ENCODE peak calls at places on chromosomes 4 and X, in ten cellular contexts. J is fibroblast of mammary gland; X is lower lobe of right lung; T is heart right ventricle; Q is CD8-positive, alpha-beta T cell; I is AG09319; D is omental fat pad; N is lung; Z is dorsolateral prefrontal cortex; Y is WERI-Rb-1. S is an unnamed sample.

GRCh38 chrX:7996414-7996813 is 69.2 kb upstream of the PNPLA4 start:
- DNase-seq in D (no peak), Q (no peak), N (no peak), Z (peak), J (peak), T (no peak), X (no peak), Y (peak), I (no peak), S (no peak)

GRCh38 chrX:139832728-139833309 is 100.0 kb downstream of the ATP11C start:
- DNase-seq in Q (no peak), X (no peak), Z (no peak), D (no peak), T (no peak), I (no peak), N (no peak), Y (no peak), J (no peak), S (no peak)

GRCh38 chr4:150302553-150302952 is 224.3 kb downstream of the DCLK2 start:
- DNase-seq in D (no peak), Y (no peak), N (no peak), T (no peak), I (peak), Z (no peak), J (peak), Q (no peak), X (no peak), S (no peak)

GRCh38 chr4:31141141-31141811 is 421.1 kb downstream of the PCDH7 start:
- DNase-seq in N (no peak), Z (no peak), X (no peak), J (no peak), T (no peak), D (no peak), Q (no peak), I (no peak), Y (no peak), S (no peak)

GRCh38 chr4:65508169-65508568 is 162.1 kb downstream of the EPHA5 start:
- DNase-seq in T (no peak), Y (no peak), Q (no peak), I (no peak), J (peak), Z (no peak), X (no peak), N (no peak), D (no peak), S (no peak)

GRCh38 chr4:88219099-88219498 is 60.7 kb upstream of the ABCG2 start:
- DNase-seq in Q (no peak), N (no peak), I (peak), D (no peak), T (no peak), Y (no peak), Z (no peak), J (peak), X (no peak), S (no peak)

GRCh38 chrX:8738588-8739189 is 6.8 kb upstream of the ANOS1 start:
- DNase-seq in J (peak), X (no peak), I (no peak), D (no peak), T (no peak), N (peak), Q (no peak), Z (peak), Y (peak), S (peak)

GRCh38 chr4:56215901-56216300 is 171.4 kb downstream of the AASDH start:
- DNase-seq in Y (no peak), J (peak), Z (no peak), X (no peak), T (no peak), Q (no peak), D (no peak), N (no peak), I (no peak), S (no peak)

GRCh38 chrX:152989292-152989658 is 4.6 kb downstream of the PNMA5 start:
- DNase-seq in J (peak), Z (no peak), X (no peak), Q (no peak), I (no peak), N (no peak), T (no peak), Y (no peak), D (no peak), S (no peak)

GRCh38 chrX:145609951-145610511 is 207.6 kb upstream of the SLITRK2 start:
- DNase-seq in X (no peak), D (no peak), Y (no peak), J (peak), Z (no peak), N (no peak), I (peak), T (no peak), Q (no peak), S (no peak)

GRCh38 chrX:48086119-48086518 is 14.7 kb upstream of the ZNF630 start:
- DNase-seq in I (no peak), T (no peak), Y (no peak), J (no peak), X (no peak), Q (no peak), Z (no peak), D (no peak), N (no peak), S (no peak)

GRCh38 chr4:149164282-149164681 is 651.4 kb downstream of the IQCM start:
- DNase-seq in T (no peak), J (peak), D (no peak), X (no peak), Y (no peak), I (peak), Q (no peak), N (no peak), Z (no peak), S (no peak)

GRCh38 chr4:8349664-8350225 is 80.2 kb downstream of the HTRA3 start:
- DNase-seq in D (no peak), X (no peak), N (no peak), J (no peak), Y (peak), T (no peak), Z (peak), Q (no peak), I (no peak), S (no peak)

GRCh38 chrX:72358313-72358712 is 52.6 kb upstream of the CITED1 start:
- DNase-seq in Q (no peak), I (no peak), N (no peak), J (peak), Z (no peak), T (no peak), D (no peak), X (no peak), Y (no peak), S (no peak)

GRCh38 chrX:24153175-24153795 is 3.8 kb downstream of the ZFX start:
- DNase-seq in Z (no peak), J (peak), N (no peak), D (no peak), T (no peak), X (no peak), Q (no peak), Y (no peak), I (no peak), S (peak)

GRCh38 chr4:47831026-47831689 is 6.7 kb downstream of the CORIN start:
- DNase-seq in N (no peak), Q (no peak), I (no peak), Y (peak), T (no peak), J (no peak), X (no peak), Z (no peak), D (no peak), S (no peak)

GRCh38 chr4:108398836-108399235 is 221.5 kb upstream of the RPL34 start:
- DNase-seq in Q (no peak), N (no peak), J (no peak), I (no peak), T (no peak), D (no peak), Z (no peak), X (no peak), Y (no peak), S (no peak)

GRCh38 chr4:81472249-81473085 is 760 bp upstream of the RASGEF1B start:
- DNase-seq in Z (peak), Q (no peak), T (no peak), Y (peak), X (peak), J (peak), I (no peak), N (peak), D (no peak), S (no peak)

GRCh38 chrX:120790118-120790517 is 85.5 kb downstream of the CT47B1 start:
- DNase-seq in Y (no peak), D (no peak), Z (peak), T (no peak), I (peak), Q (no peak), J (peak), N (peak), X (no peak), S (no peak)

GRCh38 chr4:143641406-143641805 is 59.1 kb downstream of the FREM3 start:
- DNase-seq in N (no peak), T (no peak), D (no peak), Q (no peak), Z (no peak), X (no peak), I (no peak), J (no peak), Y (no peak), S (no peak)

GRCh38 chr4:45971108-45971507 is 152.7 kb downstream of the GABRG1 start:
- DNase-seq in J (no peak), N (no peak), T (no peak), I (no peak), X (no peak), Q (no peak), Y (no peak), Z (no peak), D (no peak), S (no peak)

GRCh38 chrX:39633293-39633692 is 464.5 kb downstream of the BCOR start:
- DNase-seq in I (no peak), Y (no peak), X (no peak), Z (no peak), N (no peak), Q (no peak), D (no peak), J (peak), T (no peak), S (no peak)

GRCh38 chrX:96683997-96684338 is 674 bp upstream of the DIAPH2 start:
- DNase-seq in D (no peak), Y (no peak), T (no peak), Z (no peak), J (peak), N (no peak), X (no peak), I (no peak), Q (no peak), S (no peak)

GRCh38 chr4:38529189-38530115 is 134.5 kb upstream of the KLF3 start:
- DNase-seq in Z (no peak), I (no peak), T (no peak), J (no peak), X (peak), D (no peak), Y (no peak), N (peak), Q (peak), S (no peak)

GRCh38 chr4:119785963-119786362 is 157.4 kb upstream of the PDE5A start:
- DNase-seq in Z (no peak), T (no peak), Q (no peak), N (no peak), Y (no peak), J (peak), X (no peak), I (no peak), D (no peak), S (no peak)

GRCh38 chrX:10542549-10542948 is 77.8 kb downstream of the MID1 start:
- DNase-seq in Z (no peak), T (no peak), Q (no peak), J (no peak), D (no peak), I (no peak), N (no peak), X (no peak), Y (no peak), S (no peak)

GRCh38 chr4:94642561-94642866 is 115.2 kb upstream of the BMPR1B start:
- DNase-seq in J (peak), T (no peak), Y (peak), X (no peak), N (no peak), Z (no peak), Q (no peak), I (no peak), D (no peak), S (no peak)

GRCh38 chr4:94640151-94640550 is 117.6 kb upstream of the BMPR1B start:
- DNase-seq in T (peak), N (no peak), I (no peak), J (no peak), X (no peak), Q (no peak), D (no peak), Z (no peak), Y (no peak), S (no peak)

GRCh38 chr4:94636004-94636403 is 121.8 kb upstream of the BMPR1B start:
- DNase-seq in Z (no peak), X (no peak), Y (no peak), Q (no peak), I (no peak), N (no peak), D (no peak), T (no peak), J (peak), S (no peak)

GRCh38 chr4:94641702-94642560 is 115.8 kb upstream of the BMPR1B start:
- DNase-seq in D (no peak), Y (no peak), T (no peak), N (no peak), J (peak), Z (no peak), I (no peak), Q (no peak), X (no peak), S (no peak)

DNA sequence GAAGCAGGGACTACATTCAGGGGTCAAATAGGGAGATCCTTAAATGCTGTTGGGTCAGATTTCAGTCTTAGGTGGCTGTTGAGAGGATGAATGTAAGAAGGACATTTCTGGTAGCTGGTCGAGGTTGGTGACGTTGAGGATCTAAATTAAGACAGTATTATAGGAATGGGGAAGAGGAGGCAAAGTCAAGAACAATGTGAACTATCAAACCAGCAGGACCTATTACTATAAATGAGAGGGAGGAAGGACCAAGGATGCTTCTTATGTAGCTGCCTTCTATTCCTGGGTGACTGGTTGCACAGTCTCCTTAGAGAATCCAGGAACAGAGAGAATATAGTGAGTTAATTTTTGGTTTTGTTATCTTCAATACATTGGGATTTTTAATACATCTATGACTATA is 118.5 kb upstream of the BMPR1B start:
- DNase-seq in Q (no peak), J (no peak), Y (no peak), X (no peak), Z (no peak), N (no peak), I (no peak), T (no peak), D (no peak), S (no peak)
- TF ChIP-seq CTCF in Q (no peak), J (no peak), Y (no peak), X (no peak), Z (no peak), N (no peak), I (no peak), T (no peak), D (no peak), S (no peak)

DNA sequence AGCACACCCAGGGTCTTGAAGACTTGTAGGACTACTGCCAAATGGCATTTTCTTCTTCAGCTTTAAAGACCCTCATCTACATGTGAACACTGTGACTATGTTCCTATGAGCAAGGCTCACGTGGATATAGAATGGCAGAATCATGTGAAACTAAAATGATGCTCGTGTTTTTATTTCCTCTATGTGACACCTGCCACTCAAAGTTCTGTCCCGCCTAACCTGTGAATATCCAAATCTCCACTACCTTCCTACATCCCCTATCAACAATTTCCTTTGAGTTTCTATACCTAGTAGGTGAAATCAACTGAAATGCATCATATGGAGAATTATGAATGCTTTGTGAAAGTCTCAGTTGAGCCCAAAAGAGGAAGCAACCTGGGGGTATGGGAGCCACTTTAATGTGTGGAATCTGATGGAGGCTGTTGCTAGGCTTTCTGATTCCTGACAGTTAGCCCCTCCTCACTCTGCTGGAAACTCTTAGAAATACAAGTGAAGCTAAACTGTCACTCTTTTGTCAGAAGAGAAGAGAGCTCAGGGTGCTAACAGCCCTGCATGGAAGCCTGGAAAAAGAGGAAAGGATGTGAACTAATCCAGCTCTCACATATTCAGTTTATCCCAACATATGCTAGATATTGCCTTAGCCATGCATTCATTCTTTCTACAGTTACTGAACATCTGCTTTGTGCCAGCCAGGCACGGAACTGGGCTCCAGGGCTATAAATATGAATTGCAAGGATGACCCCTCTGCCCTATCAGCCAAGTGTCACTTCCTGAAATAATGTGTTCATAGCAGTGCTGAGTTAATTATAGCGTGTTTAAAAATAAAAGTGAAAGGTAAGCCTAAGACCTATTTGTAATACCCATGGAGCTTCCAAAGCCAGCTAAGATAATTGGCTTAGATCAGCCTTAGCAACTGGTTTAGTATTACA is 11.0 kb downstream of the LHFPL1 start:
- DNase-seq in J (no peak), N (no peak), Q (no peak), X (no peak), T (no peak), I (no peak), Y (no peak), D (no peak), Z (no peak), S (no peak)
- TF ChIP-seq CTCF in J (no peak), N (no peak), Q (no peak), X (no peak), T (no peak), I (no peak), Y (no peak), D (no peak), Z (no peak), S (no peak)

DNA sequence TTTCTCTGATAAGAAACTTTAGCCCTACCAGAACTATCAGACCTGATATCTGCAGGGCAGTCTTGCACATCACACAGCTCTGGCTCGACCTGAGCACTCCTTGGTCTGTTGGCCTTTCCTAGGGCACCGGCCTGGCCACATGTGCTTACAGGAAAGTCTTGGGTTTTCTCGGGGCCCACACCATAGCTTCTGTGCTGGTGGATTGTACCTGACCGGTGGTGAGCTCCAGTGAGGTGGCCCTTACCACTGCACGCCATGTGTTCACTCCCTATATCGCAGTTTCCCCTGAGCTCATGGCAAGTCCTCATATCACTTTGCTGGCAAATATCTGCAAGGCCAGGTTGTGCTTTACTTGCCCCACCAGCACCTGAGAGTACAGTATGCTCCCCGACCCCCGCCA is 2637.4 kb downstream of the ARAP2 start:
- DNase-seq in T (no peak), Y (no peak), Z (no peak), D (no peak), X (no peak), I (no peak), N (no peak), Q (no peak), J (no peak), S (no peak)
- TF ChIP-seq CTCF in T (no peak), Y (no peak), Z (no peak), D (no peak), X (no peak), I (no peak), N (no peak), Q (no peak), J (no peak), S (no peak)

GRCh38 chr4:71184195-71184781 is 154.5 kb upstream of the SLC4A4 start:
- DNase-seq in J (peak), D (no peak), T (no peak), Y (peak), N (peak), Q (no peak), Z (peak), I (no peak), X (no peak), S (no peak)
- TF ChIP-seq CTCF in J (peak), D (no peak), T (peak), Y (peak), N (peak), Q (peak), Z (peak), I (peak), X (peak), S (peak)

GRCh38 chrX:16282209-16282608 is 114.9 kb downstream of the MAGEB17 start:
- DNase-seq in T (no peak), X (no peak), Z (no peak), D (no peak), Q (no peak), I (no peak), Y (no peak), N (no peak), J (no peak), S (no peak)

DNA sequence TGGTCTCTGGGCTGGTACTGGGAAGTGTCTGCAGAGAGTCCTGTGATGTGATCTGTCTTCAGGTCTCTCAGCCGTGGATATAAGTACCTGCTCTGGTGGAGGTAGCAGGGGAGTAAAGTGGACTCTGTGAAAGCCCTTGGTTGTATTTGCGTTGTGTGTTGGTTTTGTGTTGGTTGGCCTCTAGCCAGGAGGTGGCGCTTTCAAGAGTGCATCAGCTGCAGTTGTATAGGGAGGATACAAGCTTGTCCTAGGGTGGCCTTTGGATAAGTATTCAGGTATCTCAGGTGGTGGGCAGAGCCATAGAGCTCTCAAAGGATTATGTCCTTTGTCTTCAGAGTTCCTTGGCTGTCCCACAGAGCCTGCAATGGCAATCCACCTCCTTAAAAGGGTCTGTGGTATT is 111.6 kb downstream of the MAGEB17 start:
- DNase-seq in X (no peak), Z (no peak), D (no peak), I (no peak), J (no peak), Q (no peak), T (no peak), N (no peak), Y (peak), S (no peak)
- TF ChIP-seq CTCF in X (no peak), Z (no peak), D (no peak), I (no peak), J (no peak), Q (no peak), T (no peak), N (no peak), Y (peak), S (no peak)